ENCODE peak calls at places on chromosomes 2 and 18, in ten cellular contexts. G is PC-3, X is ovary, U is MM.1S, N is neuronal stem cell, F is prostate gland, Q is HCT116, Z is mammary epithelial cell, A is A549, B is small intestine. Y is an unnamed sample.

GRCh38 chr2:37011126-37011525 is 44.8 kb upstream of the STRN start:
- DNase-seq in B (no peak), Z (no peak), A (no peak), X (no peak), G (no peak), U (no peak), F (no peak), Q (no peak), N (no peak), Y (no peak)

GRCh38 chr2:74146929-74147728 is 583 bp downstream of the BOLA3 start:
- DNase-seq in U (peak; percentile 45), N (no peak), X (peak; percentile 29), B (peak; percentile 45), F (no peak), Q (no peak), G (peak; percentile 27), A (no peak), Z (peak; percentile 54), Y (no peak)

GRCh38 chr18:70260683-70261082 is 28.2 kb upstream of the SOCS6 start:
- DNase-seq in G (no peak), U (no peak), B (no peak), A (no peak), X (no peak), Q (no peak), F (no peak), N (no peak), Z (no peak), Y (no peak)

GRCh38 chr2:30427606-30428005 is 19.4 kb upstream of the LCLAT1 start:
- DNase-seq in B (no peak), G (no peak), N (no peak), U (no peak), A (no peak), Z (no peak), Q (no peak), F (no peak), X (no peak), Y (no peak)

GRCh38 chr2:239339726-239340654 is 60.8 kb downstream of the HDAC4 start:
- DNase-seq in U (peak; percentile 54), X (no peak), A (no peak), Z (no peak), N (no peak), B (no peak), Q (no peak), F (no peak), G (no peak), Y (no peak)

GRCh38 chr2:232563580-232563979 is 13.1 kb downstream of the EIF4E2 start:
- DNase-seq in N (no peak), X (no peak), G (peak; percentile 38), B (no peak), U (no peak), F (no peak), A (no peak), Z (peak; percentile 49), Q (no peak), Y (no peak)

GRCh38 chr2:105114551-105114950 is 76.7 kb downstream of the MRPS9 start:
- DNase-seq in F (no peak), Z (peak; percentile 14), Q (peak; percentile 51), G (peak; percentile 67), N (peak; percentile 45), X (no peak), U (peak; percentile 56), A (peak; percentile 70), B (peak; percentile 52), Y (no peak)

GRCh38 chr2:174603280-174603679 is 5.7 kb upstream of the WIPF1 start:
- DNase-seq in A (peak; percentile 48), N (peak; percentile 17), X (no peak), F (peak; percentile 55), Q (peak; percentile 23), U (peak; percentile 59), B (peak; percentile 50), Z (peak; percentile 60), G (peak; percentile 46), Y (peak; percentile 36)

GRCh38 chr18:8257851-8258434 is 351.3 kb upstream of the RAB12 start:
- DNase-seq in A (no peak), B (no peak), X (no peak), F (no peak), Z (no peak), U (no peak), Q (no peak), N (no peak), G (no peak), Y (no peak)

GRCh38 chr2:80054339-80054675 is 250.2 kb downstream of the LRRTM1 start:
- DNase-seq in N (no peak), Z (peak; percentile 0), X (no peak), F (no peak), B (no peak), U (no peak), Q (no peak), G (no peak), A (no peak), Y (no peak)

GRCh38 chr2:23814963-23815362 is 112.0 kb downstream of the ATAD2B start:
- DNase-seq in F (no peak), B (no peak), N (no peak), A (no peak), Q (no peak), U (no peak), Z (no peak), X (no peak), G (no peak), Y (no peak)

GRCh38 chr2:28398101-28398834 is 5.6 kb downstream of the FOSL2 start:
- DNase-seq in B (peak; percentile 47), F (no peak), N (no peak), A (peak; percentile 40), Q (no peak), G (no peak), X (peak; percentile 72), Z (peak; percentile 39), U (no peak), Y (no peak)

GRCh38 chr2:43346619-43347018 is 120.2 kb upstream of the ZFP36L2 start:
- DNase-seq in A (no peak), U (no peak), Z (no peak), F (no peak), N (no peak), G (no peak), Q (no peak), X (no peak), B (no peak), Y (no peak)
- H3K4me1 ChIP-seq in A (peaks cover 19% of the 10 kb centered on the region), U (no peaks in the 10 kb centered on the region), Z (peaks cover 4% of the 10 kb centered on the region), F (peaks cover 7% of the 10 kb centered on the region), N (peaks cover 60% of the 10 kb centered on the region), G (peaks cover 1% of the 10 kb centered on the region), Q (peaks cover 7% of the 10 kb centered on the region), X (peaks cover 40% of the 10 kb centered on the region), B (no peaks in the 10 kb centered on the region), Y (no peaks in the 10 kb centered on the region)

DNA sequence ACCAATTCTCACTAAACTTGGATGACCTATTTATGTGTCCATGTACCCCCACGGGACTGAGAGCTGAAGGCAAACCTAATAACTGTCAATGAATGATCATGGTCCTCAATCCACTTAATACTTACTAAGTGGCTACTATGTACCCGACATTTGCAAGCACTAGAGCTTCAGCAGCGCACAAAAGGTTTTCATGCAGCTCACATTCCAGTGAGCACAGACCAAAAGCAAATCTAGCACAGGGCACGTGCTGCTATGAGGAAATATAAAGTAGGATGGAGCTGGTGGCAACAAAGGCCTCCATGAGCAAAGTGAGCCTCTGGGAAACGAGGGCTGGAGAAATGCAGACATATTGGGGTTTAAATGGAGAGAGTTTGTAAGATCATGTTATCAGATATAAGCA is 3.5 kb downstream of the SLC40A1 start:
- DNase-seq in G (no peak), Q (no peak), N (no peak), Z (no peak), X (no peak), U (no peak), B (peak; percentile 39), A (no peak), F (no peak), Y (no peak)
- H3K27ac ChIP-seq in G (no peak overlapping the region), Q (no peak overlapping the region), N (no peak overlapping the region), Z (no peak overlapping the region), X (peak overlapping the region; percentile 43), U (no peak overlapping the region), B (peak overlapping the region; percentile 60), A (no peak overlapping the region), F (no peak overlapping the region), Y (no peak overlapping the region)

GRCh38 chr2:88448248-88448647 is 4.2 kb downstream of the FOXI3 start:
- DNase-seq in U (no peak), A (no peak), B (no peak), F (no peak), G (no peak), Z (no peak), Q (no peak), N (no peak), X (no peak), Y (no peak)

GRCh38 chr2:88442061-88442460 is 10.4 kb downstream of the FOXI3 start:
- DNase-seq in X (no peak), B (no peak), A (no peak), Q (no peak), G (no peak), U (no peak), Z (no peak), F (no peak), N (no peak), Y (no peak)

GRCh38 chr2:88442501-88442900 is 10.0 kb downstream of the FOXI3 start:
- DNase-seq in G (no peak), F (no peak), Z (no peak), U (no peak), B (no peak), N (no peak), A (no peak), Q (no peak), X (no peak), Y (no peak)

GRCh38 chr2:88443353-88443938 is 9.0 kb downstream of the FOXI3 start:
- DNase-seq in N (no peak), Q (no peak), G (no peak), A (no peak), Z (no peak), F (no peak), X (no peak), U (no peak), B (no peak), Y (no peak)
- H3K4me3 ChIP-seq in N (no peak overlapping the region), Q (no peak overlapping the region), G (no peak overlapping the region), A (no peak overlapping the region), Z (no peak overlapping the region), F (no peak overlapping the region), X (no peak overlapping the region), U (no peak overlapping the region), B (no peak overlapping the region), Y (no peak overlapping the region)

GRCh38 chr2:95277246-95277906 is 3.1 kb downstream of the PROM2 start:
- DNase-seq in Z (peak; percentile 62), N (no peak), Q (peak; percentile 23), A (no peak), B (peak; percentile 92), G (peak; percentile 82), F (no peak), U (no peak), X (no peak), Y (no peak)

GRCh38 chr2:95275601-95276243 is 1.5 kb downstream of the PROM2 start:
- DNase-seq in U (no peak), B (peak; percentile 47), F (peak; percentile 61), G (peak; percentile 72), Q (no peak), A (no peak), Z (peak; percentile 64), N (no peak), X (no peak), Y (no peak)

GRCh38 chr2:95275151-95275515 is 884 bp downstream of the PROM2 start:
- DNase-seq in X (no peak), Z (no peak), A (no peak), N (no peak), F (no peak), B (no peak), Q (no peak), U (no peak), G (no peak), Y (no peak)

GRCh38 chr2:95276888-95277245 is 2.6 kb downstream of the PROM2 start:
- DNase-seq in F (no peak), X (no peak), B (no peak), U (no peak), Z (no peak), A (no peak), G (no peak), N (no peak), Q (no peak), Y (no peak)

GRCh38 chr2:95276244-95276887 is 2.1 kb downstream of the PROM2 start:
- DNase-seq in F (no peak), A (no peak), Q (no peak), G (no peak), N (no peak), Z (no peak), U (no peak), X (no peak), B (no peak), Y (no peak)
- H3K4me1 ChIP-seq in F (peaks cover 4% of the 10 kb centered on the region), A (no peaks in the 10 kb centered on the region), Q (peaks cover 33% of the 10 kb centered on the region), G (peaks cover 53% of the 10 kb centered on the region), N (no peaks in the 10 kb centered on the region), Z (peaks cover 56% of the 10 kb centered on the region), U (no peaks in the 10 kb centered on the region), X (no peaks in the 10 kb centered on the region), B (no peaks in the 10 kb centered on the region), Y (no peaks in the 10 kb centered on the region)